ENCODE peak calls at places on chromosomes 2 and 18, in five cellular contexts. A is pancreas; R is CD4-positive, alpha-beta T cell; F is RWPE1; E is ovary. I is an unnamed sample.

GRCh38 chr2:117470311-117471095 is 344.0 kb upstream of the DDX18 start:
- DNase-seq in F (peak; percentile 4), A (peak; percentile 11), R (no peak), E (no peak), I (no peak)

GRCh38 chr2:238418999-238419546 is 7.7 kb upstream of the ASB1 start:
- DNase-seq in A (no peak), F (no peak), R (no peak), E (no peak), I (no peak)

GRCh38 chr2:54565551-54565950 is 109.4 kb downstream of the SPTBN1 start:
- DNase-seq in F (no peak), R (no peak), E (no peak), A (no peak), I (no peak)

GRCh38 chr2:62195421-62196277 is at the start of gene B3GNT2:
- DNase-seq in F (peak; percentile 85), E (peak; percentile 85), A (peak; percentile 74), R (peak; percentile 88), I (no peak)

GRCh38 chr2:201470821-201471731 is 19.5 kb downstream of the STRADB start:
- DNase-seq in E (no peak), F (no peak), R (no peak), A (no peak), I (no peak)

GRCh38 chr2:71458413-71459083 is 5.2 kb downstream of the DYSF start:
- DNase-seq in F (no peak), R (no peak), E (no peak), A (no peak), I (no peak)

GRCh38 chr18:10659000-10659399 is 133.2 kb downstream of the NAPG start:
- DNase-seq in E (no peak), A (no peak), F (no peak), R (no peak), I (no peak)

GRCh38 chr2:232328516-232329460 is 49.8 kb upstream of the ALPP start:
- DNase-seq in F (no peak), E (no peak), A (no peak), R (peak; percentile 28), I (no peak)

GRCh38 chr2:238220892-238221521 is 17.5 kb upstream of the ILKAP start:
- DNase-seq in E (no peak), A (no peak), F (no peak), R (no peak), I (no peak)

GRCh38 chr2:42974303-42974696 is 181.9 kb upstream of the HAAO start:
- DNase-seq in E (peak; percentile 22), R (no peak), F (no peak), A (no peak), I (no peak)

GRCh38 chr2:33220533-33220932 is 255.9 kb upstream of the RASGRP3 start:
- DNase-seq in A (no peak), R (no peak), E (no peak), F (no peak), I (no peak)

GRCh38 chr2:212337486-212338343 is 200.9 kb downstream of the ERBB4 start:
- DNase-seq in R (no peak), F (no peak), E (no peak), A (no peak), I (no peak)

GRCh38 chr18:77207540-77207939 is 42.1 kb upstream of the GALR1 start:
- DNase-seq in A (peak; percentile 73), F (peak; percentile 20), R (peak; percentile 59), E (peak; percentile 76), I (no peak)

GRCh38 chr2:152740743-152741328 is 22.4 kb downstream of the ARL6IP6 start:
- DNase-seq in R (no peak), E (no peak), F (peak; percentile 51), A (no peak), I (no peak)

GRCh38 chr2:197232010-197232409 is 78.6 kb downstream of the ANKRD44 start:
- DNase-seq in R (no peak), E (no peak), F (no peak), A (no peak), I (no peak)

GRCh38 chr2:65315042-65315441 is 87.4 kb downstream of the ACTR2 start:
- DNase-seq in F (no peak), E (no peak), A (no peak), R (no peak), I (no peak)

GRCh38 chr2:63053889-63054725 is 3.5 kb downstream of the OTX1 start:
- DNase-seq in F (no peak), A (no peak), R (no peak), E (no peak), I (no peak)

GRCh38 chr2:110149330-110150220 is 34.0 kb upstream of the MALL start:
- DNase-seq in F (peak; percentile 84), E (no peak), R (no peak), A (no peak), I (no peak)

GRCh38 chr2:136008205-136008865 is 22.9 kb upstream of the DARS1 start:
- DNase-seq in A (no peak), R (peak; percentile 55), E (no peak), F (no peak), I (no peak)

GRCh38 chr18:43486462-43486861 is 209.2 kb upstream of the SYT4 start:
- DNase-seq in F (no peak), R (no peak), A (peak; percentile 55), E (no peak), I (no peak)

GRCh38 chr2:225037374-225038075 is 4.7 kb downstream of the DOCK10 start:
- DNase-seq in E (no peak), R (no peak), A (no peak), F (no peak), I (no peak)

GRCh38 chr2:82796132-82796531 is 1662.9 kb downstream of the SUCLG1 start:
- DNase-seq in E (no peak), R (no peak), F (no peak), A (no peak), I (no peak)

GRCh38 chr2:38661306-38661705 is 4.6 kb upstream of the GALM start:
- DNase-seq in A (no peak), R (no peak), F (no peak), E (no peak), I (no peak)

DNA sequence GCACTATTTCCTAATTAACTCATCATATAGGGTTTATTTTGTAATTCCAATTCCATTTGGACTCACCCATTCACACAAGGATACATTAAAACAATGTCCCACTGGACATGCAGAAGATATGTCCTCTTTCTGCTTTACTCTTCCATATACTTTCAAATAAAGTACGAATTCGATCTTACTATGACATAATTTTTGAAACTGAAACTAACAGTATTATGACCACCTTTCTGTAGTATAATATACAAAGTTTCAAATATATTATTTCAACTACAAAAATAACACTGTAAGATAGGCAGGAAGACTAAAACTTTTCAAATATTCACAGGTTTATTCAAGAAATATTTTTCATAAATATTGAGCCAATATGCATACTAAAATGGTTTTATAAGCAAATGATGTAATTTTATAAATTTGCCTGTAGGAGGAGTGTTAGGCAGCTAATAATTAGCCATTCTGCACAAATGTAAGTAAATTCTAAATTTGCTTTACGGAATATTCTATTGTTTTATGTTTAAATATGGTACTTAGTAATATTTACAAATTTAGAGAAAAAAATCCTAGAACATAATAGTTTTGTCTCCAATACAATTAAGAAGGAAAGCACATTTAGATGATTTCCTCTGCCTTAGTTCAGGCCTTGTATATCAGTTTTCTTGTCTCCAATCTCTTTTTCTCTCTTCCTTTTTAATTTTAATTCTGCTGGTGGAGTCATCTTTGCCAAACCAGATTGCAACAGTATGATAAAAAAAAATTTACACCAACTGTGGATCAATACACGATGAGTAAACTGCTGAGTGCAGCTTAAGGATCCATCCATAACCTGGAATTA is 85.9 kb downstream of the CERKL start:
- DNase-seq in R (no peak), E (no peak), A (no peak), F (no peak), I (no peak)
- TF ChIP-seq CTCF in R (peak; percentile 34), E (no peak), A (no peak), F (peak; percentile 29), I (peak; percentile 42)

DNA sequence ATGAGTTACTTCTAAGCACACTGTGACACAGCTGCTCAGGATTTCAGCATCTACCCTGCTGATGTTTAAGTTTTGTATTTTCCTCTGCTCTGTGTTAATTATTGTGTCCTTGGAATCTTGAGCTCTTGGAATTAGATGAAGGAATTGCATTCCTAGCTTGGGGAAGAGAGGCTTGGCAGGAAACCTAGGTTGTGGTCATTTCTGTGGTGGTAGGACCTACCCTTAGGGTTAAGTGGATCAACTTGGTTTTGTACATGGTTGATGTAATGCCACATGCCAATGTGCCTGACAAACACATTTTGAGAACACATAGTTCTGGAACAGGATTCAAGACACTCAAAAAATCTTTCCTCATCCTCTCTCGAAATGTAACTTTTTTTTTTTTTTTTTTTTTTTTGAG is 264.5 kb upstream of the MEX3C start:
- DNase-seq in F (no peak), R (no peak), A (no peak), E (no peak), I (no peak)
- TF ChIP-seq CTCF in F (no peak), R (no peak), A (no peak), E (no peak), I (no peak)

DNA sequence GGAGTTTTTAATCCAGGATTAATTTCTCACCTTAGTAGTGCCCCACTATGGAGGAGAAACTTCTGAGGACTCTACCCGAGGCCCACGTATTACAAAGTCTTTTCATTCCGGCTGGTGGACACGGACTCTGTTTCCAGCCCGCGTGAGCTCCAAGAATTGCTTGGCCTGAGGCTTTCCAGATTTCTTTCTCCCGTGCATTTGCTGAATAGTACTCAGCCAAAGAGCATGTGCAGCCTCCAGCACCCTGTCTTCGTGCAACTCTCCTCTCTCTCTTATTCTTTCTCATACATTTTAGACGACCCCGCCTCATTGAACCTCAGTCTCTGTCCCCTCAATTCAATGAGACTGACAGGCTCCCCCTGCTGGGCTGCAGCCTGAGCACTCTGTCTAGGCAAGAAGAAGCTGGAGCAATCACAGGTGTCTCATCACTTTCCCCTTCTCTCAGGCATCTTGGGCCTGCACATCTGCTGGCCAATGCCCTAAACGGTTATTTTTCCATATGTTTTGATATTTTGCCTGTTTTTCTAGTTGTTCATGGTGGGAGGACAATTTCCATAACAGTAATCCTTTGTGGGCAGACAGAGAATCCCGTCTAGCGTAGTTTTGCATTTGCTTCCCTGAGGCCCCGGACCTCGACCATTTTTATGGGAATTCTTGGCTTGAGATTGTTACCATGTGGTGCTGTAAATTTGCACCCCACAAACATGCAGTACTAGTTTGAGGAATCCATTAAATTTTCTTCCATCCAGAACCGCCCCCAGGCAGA is 50.0 kb upstream of the LPIN2 start:
- DNase-seq in R (peak; percentile 79), F (peak; percentile 22), A (peak; percentile 20), E (peak; percentile 77), I (no peak)
- TF ChIP-seq CTCF in R (peak; percentile 87), F (peak; percentile 54), A (peak; percentile 35), E (peak; percentile 55), I (peak; percentile 82)

GRCh38 chr18:9188359-9189231 is 52.0 kb downstream of the ANKRD12 start:
- DNase-seq in R (no peak), F (no peak), A (no peak), E (no peak), I (no peak)

GRCh38 chr18:9182852-9183399 is 46.3 kb downstream of the ANKRD12 start:
- DNase-seq in A (no peak), E (no peak), F (no peak), R (no peak), I (no peak)

GRCh38 chr18:9181275-9181674 is 44.7 kb downstream of the ANKRD12 start:
- DNase-seq in A (no peak), R (no peak), F (no peak), E (no peak), I (no peak)

DNA sequence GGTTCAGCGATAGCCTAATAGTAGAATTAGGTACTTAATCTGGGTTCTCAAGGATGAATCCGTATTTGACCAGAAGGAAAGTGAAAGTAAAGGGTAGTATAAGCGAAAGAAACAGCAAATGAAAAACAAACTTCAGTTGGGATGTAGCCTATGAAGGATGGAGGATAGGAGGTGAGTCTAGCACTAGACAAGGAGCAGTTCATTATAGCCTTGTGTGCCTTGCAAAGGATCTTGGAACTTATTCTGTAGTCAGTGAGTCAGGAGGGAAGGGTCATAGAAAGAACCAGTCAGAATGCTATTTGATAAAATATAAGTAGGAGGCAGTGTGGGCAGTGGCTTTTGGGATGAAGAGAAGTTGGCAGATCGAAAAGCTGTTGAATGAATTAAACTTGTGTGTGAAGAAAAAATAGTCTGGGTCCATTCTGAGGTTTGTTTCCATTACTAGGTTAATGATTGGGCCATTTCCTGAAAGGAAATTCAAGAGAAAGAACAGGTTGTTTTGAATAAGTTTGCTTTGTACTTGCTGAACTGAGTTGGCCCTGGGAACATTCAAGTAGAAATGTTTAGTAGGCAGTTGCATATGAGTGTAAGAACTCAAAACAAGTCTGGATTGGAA is 48.5 kb downstream of the ANKRD12 start:
- DNase-seq in F (no peak), E (no peak), A (no peak), R (no peak), I (no peak)
- TF ChIP-seq CTCF in F (no peak), E (no peak), A (no peak), R (no peak), I (no peak)